ENCODE peak calls at places on chromosomes 11 and 22, in five cellular contexts. One of them, this sample, is unnamed.

GRCh38 chr11:92224394-92225205 is at the start of gene FAT3:
- DNase-seq in CD4-positive, alpha-beta memory T cell: no peak
- DNase-seq in RWPE1: peak
- DNase-seq in HFF-Myc: no peak
- DNase-seq in non-pigmented ciliary epithelial cell: no peak
- DNase-seq in this sample: peak

GRCh38 chr11:71103266-71103665 is 149.1 kb downstream of the SHANK2 start:
- DNase-seq in CD4-positive, alpha-beta memory T cell: no peak
- DNase-seq in RWPE1: peak
- DNase-seq in HFF-Myc: no peak
- DNase-seq in non-pigmented ciliary epithelial cell: no peak
- DNase-seq in this sample: no peak

GRCh38 chr22:38454361-38455062 is 487 bp downstream of the KCNJ4 start:
- DNase-seq in CD4-positive, alpha-beta memory T cell: peak
- DNase-seq in RWPE1: no peak
- DNase-seq in HFF-Myc: no peak
- DNase-seq in non-pigmented ciliary epithelial cell: no peak
- DNase-seq in this sample: no peak

GRCh38 chr11:129951201-129951882 is 51.3 kb downstream of the PRDM10 start:
- DNase-seq in CD4-positive, alpha-beta memory T cell: no peak
- DNase-seq in RWPE1: no peak
- DNase-seq in HFF-Myc: no peak
- DNase-seq in non-pigmented ciliary epithelial cell: no peak
- DNase-seq in this sample: no peak

GRCh38 chr11:45812581-45813548 is 7.9 kb downstream of the SLC35C1 start:
- DNase-seq in CD4-positive, alpha-beta memory T cell: no peak
- DNase-seq in RWPE1: no peak
- DNase-seq in HFF-Myc: no peak
- DNase-seq in non-pigmented ciliary epithelial cell: no peak
- DNase-seq in this sample: no peak

GRCh38 chr22:17481424-17481823 is 81.9 kb upstream of the SLC25A18 start:
- DNase-seq in CD4-positive, alpha-beta memory T cell: no peak
- DNase-seq in RWPE1: no peak
- DNase-seq in HFF-Myc: no peak
- DNase-seq in non-pigmented ciliary epithelial cell: no peak
- DNase-seq in this sample: no peak

GRCh38 chr11:125110996-125111340 is 458 bp downstream of the TMEM218 start:
- DNase-seq in CD4-positive, alpha-beta memory T cell: no peak
- DNase-seq in RWPE1: no peak
- DNase-seq in HFF-Myc: no peak
- DNase-seq in non-pigmented ciliary epithelial cell: no peak
- DNase-seq in this sample: no peak

GRCh38 chr22:39308614-39309363 is 10.6 kb downstream of the RPL3 start:
- DNase-seq in CD4-positive, alpha-beta memory T cell: no peak
- DNase-seq in RWPE1: peak
- DNase-seq in HFF-Myc: peak
- DNase-seq in non-pigmented ciliary epithelial cell: peak
- DNase-seq in this sample: peak

GRCh38 chr22:42473484-42474193 is 41.4 kb upstream of the NFAM1 start:
- DNase-seq in CD4-positive, alpha-beta memory T cell: peak
- DNase-seq in RWPE1: peak
- DNase-seq in HFF-Myc: peak
- DNase-seq in non-pigmented ciliary epithelial cell: peak
- DNase-seq in this sample: peak

GRCh38 chr22:49564054-49564453 is 263.6 kb downstream of the BRD1 start:
- DNase-seq in CD4-positive, alpha-beta memory T cell: no peak
- DNase-seq in RWPE1: no peak
- DNase-seq in HFF-Myc: no peak
- DNase-seq in non-pigmented ciliary epithelial cell: no peak
- DNase-seq in this sample: no peak

GRCh38 chr11:17839450-17839849 is 104.9 kb downstream of the KCNC1 start:
- DNase-seq in CD4-positive, alpha-beta memory T cell: no peak
- DNase-seq in RWPE1: no peak
- DNase-seq in HFF-Myc: no peak
- DNase-seq in non-pigmented ciliary epithelial cell: no peak
- DNase-seq in this sample: no peak

GRCh38 chr11:47051217-47051616 is 114.7 kb downstream of the CSTPP1 start:
- DNase-seq in CD4-positive, alpha-beta memory T cell: no peak
- DNase-seq in RWPE1: no peak
- DNase-seq in HFF-Myc: no peak
- DNase-seq in non-pigmented ciliary epithelial cell: no peak
- DNase-seq in this sample: peak

GRCh38 chr11:75474878-75475766 is 42.1 kb upstream of the KLHL35 start:
- DNase-seq in CD4-positive, alpha-beta memory T cell: peak
- DNase-seq in RWPE1: no peak
- DNase-seq in HFF-Myc: no peak
- DNase-seq in non-pigmented ciliary epithelial cell: no peak
- DNase-seq in this sample: no peak

GRCh38 chr11:94450061-94450460 is 43.6 kb downstream of the MRE11 start:
- DNase-seq in CD4-positive, alpha-beta memory T cell: no peak
- DNase-seq in RWPE1: no peak
- DNase-seq in HFF-Myc: no peak
- DNase-seq in non-pigmented ciliary epithelial cell: no peak
- DNase-seq in this sample: no peak

GRCh38 chr22:42432020-42432596 is at the start of gene NFAM1:
- DNase-seq in CD4-positive, alpha-beta memory T cell: no peak
- DNase-seq in RWPE1: no peak
- DNase-seq in HFF-Myc: no peak
- DNase-seq in non-pigmented ciliary epithelial cell: no peak
- DNase-seq in this sample: no peak

GRCh38 chr11:125285844-125286243 is 121.3 kb downstream of the PKNOX2 start:
- DNase-seq in CD4-positive, alpha-beta memory T cell: no peak
- DNase-seq in RWPE1: no peak
- DNase-seq in HFF-Myc: no peak
- DNase-seq in non-pigmented ciliary epithelial cell: no peak
- DNase-seq in this sample: no peak